ENCODE peak calls at places on chromosomes 4 and X, in four cellular contexts. O is pancreas; N is CD8-positive, alpha-beta T cell; F is WTC11. M is an unnamed sample.

GRCh38 chr4:173642509-173642908 is 112.5 kb upstream of the HAND2 start:
- ATAC-seq in O (no peak), N (no peak), F (peak; percentile 94), M (no peak)

GRCh38 chrX:115518113-115518512 is 42.9 kb upstream of the PLS3 start:
- ATAC-seq in O (no peak), N (no peak), F (no peak), M (no peak)

GRCh38 chrX:43968347-43968746 is 4.8 kb downstream of the NDP start:
- ATAC-seq in O (no peak), N (no peak), F (no peak), M (no peak)

GRCh38 chr4:176238819-176239218 is 30.2 kb downstream of the ASB5 start:
- ATAC-seq in O (no peak), N (no peak), F (peak; percentile 28), M (no peak)

GRCh38 chr4:38902221-38902620 is 34.6 kb downstream of the FAM114A1 start:
- ATAC-seq in O (no peak), N (no peak), F (no peak), M (no peak)

GRCh38 chr4:185108669-185109068 is 34.4 kb upstream of the SLC25A4 start:
- ATAC-seq in O (peak; percentile 82), N (no peak), F (no peak), M (no peak)

GRCh38 chrX:3738489-3738888 is 25.0 kb upstream of the PRKX start:
- ATAC-seq in O (no peak), N (no peak), F (no peak), M (no peak)

GRCh38 chrX:37776283-37776986 is 3.4 kb upstream of the CYBB start:
- ATAC-seq in O (no peak), N (no peak), F (no peak), M (no peak)

GRCh38 chr4:38195486-38195885 is 235.3 kb downstream of the PTTG2 start:
- ATAC-seq in O (no peak), N (no peak), F (no peak), M (no peak)

GRCh38 chr4:37631551-37631950 is 54.6 kb downstream of the RELL1 start:
- ATAC-seq in O (no peak), N (no peak), F (no peak), M (no peak)

GRCh38 chr4:126269106-126269505 is 954.4 kb downstream of the FAT4 start:
- ATAC-seq in O (no peak), N (no peak), F (no peak), M (peak; percentile 51)

GRCh38 chr4:76504613-76505465 is 69.8 kb downstream of the SHROOM3 start:
- ATAC-seq in O (peak; percentile 82), N (no peak), F (peak; percentile 60), M (no peak)

GRCh38 chrX:57286507-57287251 is at the start of gene FAAH2:
- ATAC-seq in O (peak; percentile 95), N (peak; percentile 89), F (peak; percentile 92), M (no peak)

GRCh38 chrX:49030283-49030682 is 12.9 kb downstream of the TFE3 start:
- ATAC-seq in O (no peak), N (no peak), F (no peak), M (peak; percentile 7)

DNA sequence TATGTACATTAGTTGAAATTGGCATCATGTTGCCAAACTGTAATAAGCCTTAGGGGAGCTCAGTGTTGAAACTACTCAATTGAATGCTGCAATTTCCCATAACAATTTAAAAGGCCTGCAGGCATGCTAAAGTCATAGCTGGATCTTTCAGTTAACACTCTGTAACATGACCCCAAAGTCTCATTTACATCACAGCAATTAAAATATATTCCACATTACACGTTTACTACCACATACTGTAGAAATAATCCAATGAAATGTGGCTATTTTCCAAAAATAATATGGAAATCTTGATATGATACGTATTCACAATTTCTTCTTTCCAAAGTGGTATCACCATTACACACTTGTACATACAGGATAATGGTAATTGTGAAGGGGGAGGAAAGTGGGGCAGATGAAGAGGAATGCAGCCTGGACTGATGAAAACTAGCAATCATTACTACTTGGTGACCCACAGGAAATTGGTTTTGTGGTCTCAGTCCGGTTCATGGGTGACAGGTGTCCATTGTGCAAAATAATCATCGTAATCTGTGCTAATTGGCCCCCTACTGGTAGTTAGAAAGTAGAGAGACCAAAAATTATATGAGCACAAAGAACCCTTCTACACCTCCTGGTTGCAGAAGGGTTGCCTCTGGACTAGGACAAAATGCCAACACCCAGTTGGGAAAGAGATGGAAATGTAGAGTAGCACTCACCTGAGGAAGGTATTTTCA is 63.7 kb downstream of the TENM3 start:
- ATAC-seq in O (no peak), N (no peak), F (no peak), M (no peak)
- TF ChIP-seq CTCF in O (no peak), N (no peak), F (no peak), M (no peak)

GRCh38 chr4:102868782-102869568 is at the start of gene CISD2:
- ATAC-seq in O (peak; percentile 97), N (peak; percentile 81), F (peak; percentile 91), M (peak; percentile 98)
- TF ChIP-seq CTCF in O (no peak), N (no peak), F (no peak), M (no peak)

DNA sequence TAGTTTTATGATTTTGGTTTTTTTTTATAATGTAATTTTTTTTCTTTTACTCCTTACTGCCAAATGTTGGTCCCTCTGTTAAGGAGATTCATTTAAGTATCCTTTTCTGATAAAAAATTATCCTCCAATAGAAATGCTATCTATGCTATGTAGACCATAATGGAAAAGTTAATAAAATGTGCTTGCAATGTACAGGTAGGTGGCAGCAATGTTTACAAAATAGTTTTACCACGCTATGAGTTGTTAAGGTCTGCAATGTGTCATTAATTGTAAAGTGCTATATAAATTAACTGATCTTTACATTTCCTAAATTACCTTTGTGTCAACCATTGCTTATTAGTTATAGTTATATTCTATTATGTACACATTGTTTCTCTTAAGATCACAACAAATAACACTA is 3.8 kb upstream of the CENPC start:
- ATAC-seq in O (no peak), N (no peak), F (no peak), M (no peak)
- TF ChIP-seq CTCF in O (peak; percentile 21), N (peak; percentile 60), F (no peak), M (no peak)

GRCh38 chr4:112343330-112343729 is 46.2 kb downstream of the ALPK1 start:
- ATAC-seq in O (no peak), N (no peak), F (peak; percentile 55), M (no peak)

GRCh38 chr4:112352736-112353135 is 55.6 kb downstream of the ALPK1 start:
- ATAC-seq in O (no peak), N (no peak), F (no peak), M (no peak)

DNA sequence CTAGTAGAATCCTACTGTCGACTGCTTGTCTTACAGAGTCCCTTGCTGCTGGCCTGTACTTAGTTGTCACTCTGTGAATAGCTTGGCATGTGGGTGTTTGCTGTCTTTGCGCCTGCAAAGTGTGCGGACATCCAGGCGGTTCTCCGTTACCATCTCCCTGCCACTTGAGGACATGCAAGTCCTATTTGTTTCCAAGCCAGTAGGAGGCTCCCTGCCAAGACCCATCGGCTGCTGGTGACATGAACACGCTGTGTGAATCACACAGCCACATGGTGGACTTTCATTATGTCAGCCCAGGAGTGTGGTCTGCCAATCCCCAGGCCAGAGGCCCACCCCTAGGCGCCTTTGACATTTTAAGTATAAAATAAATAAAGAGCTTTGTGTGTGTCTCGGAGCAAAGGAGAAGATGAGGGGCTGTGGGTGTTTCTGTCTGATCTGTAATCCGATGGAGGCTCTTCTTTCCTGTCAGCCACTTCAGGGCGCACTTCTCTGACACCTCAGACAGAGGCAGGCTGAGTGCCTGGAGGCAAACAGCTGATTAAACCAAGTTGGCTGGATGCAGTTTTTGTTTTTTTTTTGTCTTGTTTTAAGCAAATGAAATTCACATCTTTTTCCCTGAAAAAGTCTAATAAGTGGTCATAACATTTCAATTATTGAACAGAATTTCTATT is 51.5 kb downstream of the ALPK1 start:
- ATAC-seq in O (peak; percentile 48), N (no peak), F (peak; percentile 96), M (peak; percentile 75)
- TF ChIP-seq CTCF in O (no peak), N (no peak), F (no peak), M (peak; percentile 27)

GRCh38 chr4:11415409-11416070 is 13.2 kb downstream of the HS3ST1 start:
- ATAC-seq in O (no peak), N (no peak), F (no peak), M (no peak)

GRCh38 chr4:11412211-11412610 is 16.5 kb downstream of the HS3ST1 start:
- ATAC-seq in O (no peak), N (no peak), F (no peak), M (no peak)

GRCh38 chr4:11418610-11419009 is 10.1 kb downstream of the HS3ST1 start:
- ATAC-seq in O (no peak), N (no peak), F (no peak), M (no peak)

GRCh38 chr4:11416767-11417113 is 12.0 kb downstream of the HS3ST1 start:
- ATAC-seq in O (no peak), N (no peak), F (no peak), M (no peak)

GRCh38 chr4:11416071-11416766 is 12.5 kb downstream of the HS3ST1 start:
- ATAC-seq in O (no peak), N (no peak), F (no peak), M (no peak)
- TF ChIP-seq CTCF in O (no peak), N (no peak), F (no peak), M (no peak)

GRCh38 chr4:7462509-7462971 is 27.8 kb upstream of the PSAPL1 start:
- ATAC-seq in O (peak; percentile 83), N (no peak), F (peak; percentile 46), M (no peak)

GRCh38 chr4:7459471-7459870 is 24.7 kb upstream of the PSAPL1 start:
- ATAC-seq in O (no peak), N (no peak), F (no peak), M (no peak)

GRCh38 chr4:7458477-7458876 is 23.7 kb upstream of the PSAPL1 start:
- ATAC-seq in O (no peak), N (no peak), F (no peak), M (no peak)

GRCh38 chr4:7461171-7461570 is 26.4 kb upstream of the PSAPL1 start:
- ATAC-seq in O (no peak), N (no peak), F (peak; percentile 66), M (no peak)

GRCh38 chr4:7460591-7460990 is 25.9 kb upstream of the PSAPL1 start:
- ATAC-seq in O (no peak), N (no peak), F (no peak), M (no peak)
- TF ChIP-seq CTCF in O (no peak), N (no peak), F (no peak), M (no peak)

GRCh38 chr4:101191302-101192098 is 155.8 kb downstream of the PPP3CA start:
- ATAC-seq in O (peak; percentile 98), N (no peak), F (peak; percentile 97), M (peak; percentile 94)

GRCh38 chr4:101184668-101185067 is 162.7 kb downstream of the PPP3CA start:
- ATAC-seq in O (no peak), N (no peak), F (no peak), M (no peak)

GRCh38 chr4:101186558-101187184 is 160.7 kb downstream of the PPP3CA start:
- ATAC-seq in O (no peak), N (no peak), F (no peak), M (no peak)

GRCh38 chr4:101188906-101189305 is 158.4 kb downstream of the PPP3CA start:
- ATAC-seq in O (no peak), N (no peak), F (no peak), M (no peak)

DNA sequence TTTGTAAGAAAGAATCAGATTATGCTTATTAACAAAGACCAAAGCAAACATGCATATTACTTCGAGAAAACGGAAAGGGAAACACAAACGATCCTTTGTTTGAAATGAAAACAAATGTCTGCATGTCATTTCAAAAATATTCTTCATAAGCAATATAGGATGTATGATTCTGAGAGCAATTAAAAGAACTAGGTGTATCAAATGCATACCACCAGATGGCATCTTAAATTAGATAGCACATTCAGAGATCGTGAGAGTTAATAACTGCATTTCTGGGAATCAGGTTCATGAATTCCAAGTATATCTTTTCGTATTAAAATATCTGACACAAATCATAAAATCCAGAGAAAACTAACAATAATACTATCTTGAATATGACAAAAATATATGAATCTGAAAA is 159.5 kb downstream of the PPP3CA start:
- ATAC-seq in O (no peak), N (no peak), F (no peak), M (no peak)
- TF ChIP-seq CTCF in O (no peak), N (peak; percentile 47), F (no peak), M (no peak)

GRCh38 chr4:133152330-133152791 is 3.3 kb downstream of the PCDH10 start:
- ATAC-seq in O (no peak), N (no peak), F (no peak), M (no peak)
- TF ChIP-seq CTCF in O (no peak), N (no peak), F (no peak), M (no peak)

M was measured in gastroesophageal sphincter.